ENCODE peak calls at places on chromosomes 6 and 20, in five cellular contexts. W is lower lobe of right lung, E is mammary epithelial cell, L is small intestine, I is cardiac muscle cell. J is an unnamed sample.
A peak's percentile ranks its signal among the peaks of the same experiment; 100 is the strongest.

GRCh38 chr20:35387334-35387733 is 24.4 kb downstream of the UQCC1 start:
- DNase-seq in I (peak; percentile 61), L (no peak), W (no peak), E (peak; percentile 71), J (no peak)

GRCh38 chr6:152364846-152365245 is 272.3 kb downstream of the SYNE1 start:
- DNase-seq in E (no peak), W (no peak), L (no peak), I (no peak), J (no peak)

GRCh38 chr6:20203561-20204528 is 8.4 kb downstream of the MBOAT1 start:
- DNase-seq in E (no peak), L (no peak), W (no peak), I (no peak), J (no peak)

GRCh38 chr6:153698637-153699036 is 340.4 kb upstream of the OPRM1 start:
- DNase-seq in I (no peak), E (no peak), L (no peak), W (no peak), J (no peak)

GRCh38 chr6:18053071-18053475 is 65.6 kb upstream of the KIF13A start:
- DNase-seq in E (peak; percentile 89), L (peak; percentile 59), W (peak; percentile 54), I (no peak), J (no peak)

GRCh38 chr20:23533161-23533560 is 35.1 kb downstream of the CST9L start:
- DNase-seq in I (no peak), W (no peak), L (no peak), E (no peak), J (no peak)

GRCh38 chr6:44454198-44454597 is 66.7 kb downstream of the CDC5L start:
- DNase-seq in L (no peak), E (no peak), W (no peak), I (no peak), J (no peak)

GRCh38 chr6:13415276-13415675 is 72.1 kb downstream of the GFOD1 start:
- DNase-seq in I (no peak), E (no peak), L (no peak), W (no peak), J (no peak)

GRCh38 chr6:10194816-10195639 is 219.8 kb downstream of the TFAP2A start:
- DNase-seq in I (no peak), E (peak; percentile 13), L (no peak), W (no peak), J (no peak)

GRCh38 chr20:37846573-37846972 is 56.4 kb upstream of the VSTM2L start:
- DNase-seq in E (no peak), I (no peak), L (no peak), W (no peak), J (no peak)

GRCh38 chr6:109523478-109523877 is 40.5 kb upstream of the ZBTB24 start:
- DNase-seq in L (no peak), I (peak; percentile 89), W (no peak), E (peak; percentile 40), J (no peak)

GRCh38 chr20:21522479-21523397 is 8.9 kb upstream of the NKX2-2 start:
- DNase-seq in I (no peak), W (no peak), L (peak; percentile 25), E (no peak), J (no peak)

GRCh38 chr20:34887023-34887422 is 10.6 kb downstream of the ACSS2 start:
- DNase-seq in I (no peak), L (no peak), W (no peak), E (no peak), J (no peak)

GRCh38 chr6:11272491-11273192 is 40.2 kb upstream of the NEDD9 start:
- DNase-seq in I (peak; percentile 33), L (peak; percentile 97), E (no peak), W (no peak), J (no peak)

GRCh38 chr6:151869787-151870186 is 62.3 kb downstream of the ESR1 start:
- DNase-seq in I (peak; percentile 1), W (no peak), E (no peak), L (no peak), J (no peak)

GRCh38 chr6:28710466-28711191 is 184.9 kb downstream of the GPX5 start:
- DNase-seq in L (no peak), W (no peak), I (peak; percentile 52), E (peak; percentile 67), J (peak; percentile 6)

GRCh38 chr6:23027281-23027680 is 457.9 kb downstream of the HDGFL1 start:
- DNase-seq in E (peak; percentile 36), W (no peak), L (no peak), I (no peak), J (peak; percentile 26)

GRCh38 chr6:120514544-120514943 is 819.7 kb downstream of the TBC1D32 start:
- DNase-seq in E (no peak), I (no peak), W (no peak), L (no peak), J (no peak)

GRCh38 chr20:3545401-3545925 is 74.6 kb downstream of the ATRN start:
- DNase-seq in L (no peak), E (peak; percentile 75), I (no peak), W (no peak), J (no peak)

GRCh38 chr6:10576226-10576625 is 55.1 kb downstream of the GCNT2 start:
- DNase-seq in W (no peak), I (no peak), L (no peak), E (no peak), J (no peak)

GRCh38 chr6:139568956-139569538 is 194.6 kb upstream of the CITED2 start:
- DNase-seq in L (no peak), W (no peak), I (peak; percentile 82), E (peak; percentile 65), J (peak; percentile 29)

GRCh38 chr20:58722877-58723627 is 30.5 kb downstream of the NPEPL1 start:
- DNase-seq in L (no peak), E (no peak), W (no peak), I (no peak), J (no peak)

GRCh38 chr6:61558796-61559195 is 727.2 kb downstream of the KHDRBS2 start:
- DNase-seq in W (no peak), I (no peak), E (no peak), L (no peak), J (peak; percentile 5)

GRCh38 chr20:45495438-45495985 is 19.9 kb downstream of the SPINT3 start:
- DNase-seq in E (no peak), W (peak; percentile 49), L (no peak), I (no peak), J (no peak)

GRCh38 chr20:2022163-2022562 is 28.3 kb upstream of the PDYN start:
- DNase-seq in I (no peak), W (no peak), L (no peak), E (peak; percentile 83), J (no peak)

GRCh38 chr6:56851104-56851503 is 103.8 kb upstream of the BEND6 start:
- DNase-seq in E (peak; percentile 51), I (peak; percentile 26), L (no peak), W (no peak), J (no peak)

GRCh38 chr20:19802492-19803158 is 44.6 kb downstream of the RIN2 start:
- DNase-seq in L (peak; percentile 55), I (no peak), W (no peak), E (peak; percentile 89), J (no peak)

GRCh38 chr20:22446613-22447447 is 137.5 kb downstream of the FOXA2 start:
- DNase-seq in E (peak; percentile 56), L (no peak), I (peak; percentile 13), W (peak; percentile 55), J (no peak)

GRCh38 chr6:134480593-134480992 is 162.7 kb upstream of the SGK1 start:
- DNase-seq in I (peak; percentile 33), W (no peak), L (no peak), E (peak; percentile 26), J (no peak)

GRCh38 chr6:159117541-159117940 is 51.7 kb upstream of the FNDC1 start:
- DNase-seq in I (no peak), L (no peak), E (no peak), W (no peak), J (no peak)

GRCh38 chr20:208937-209566 is 18.0 kb upstream of the DEFB129 start:
- DNase-seq in E (peak; percentile 61), I (peak; percentile 81), W (no peak), L (peak; percentile 46), J (peak; percentile 62)

DNA sequence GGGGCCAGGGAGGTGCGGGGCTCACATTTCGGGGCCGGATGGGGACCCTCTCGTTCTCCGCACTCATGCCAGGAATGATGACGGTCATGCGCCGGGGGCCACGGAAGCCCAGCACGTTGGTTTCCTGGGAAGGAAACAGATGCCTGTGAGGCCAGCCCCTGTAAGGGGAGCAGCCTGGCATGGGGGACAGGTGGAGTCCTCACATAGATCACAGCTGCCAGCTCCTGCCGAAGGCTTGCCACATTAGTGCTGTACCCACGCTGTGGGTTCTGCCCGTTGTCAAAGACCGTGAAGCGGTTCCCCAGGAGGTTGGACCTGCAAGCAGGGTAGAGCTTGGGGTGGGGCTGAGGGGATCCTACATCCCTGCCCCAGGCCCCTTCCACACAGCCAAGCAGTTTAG is 6.7 kb upstream of the TEAD3 start:
- DNase-seq in I (no peak), W (no peak), E (no peak), L (no peak), J (peak; percentile 58)
- H3K4me1 ChIP-seq in I (peaks cover 4% of the 10 kb centered on the region), W (peaks cover under 1% of the 10 kb centered on the region), E (peaks cover 5% of the 10 kb centered on the region), L (no peaks in the 10 kb centered on the region), J (peaks cover 17% of the 10 kb centered on the region)

GRCh38 chr20:5657873-5658200 is 92.4 kb upstream of the SHLD1 start:
- DNase-seq in W (no peak), E (no peak), L (no peak), I (no peak), J (no peak)

GRCh38 chr20:5656136-5656535 is 94.1 kb upstream of the SHLD1 start:
- DNase-seq in I (no peak), W (no peak), E (no peak), L (no peak), J (no peak)

GRCh38 chr20:5654557-5654956 is 95.6 kb upstream of the SHLD1 start:
- DNase-seq in W (no peak), L (peak; percentile 81), I (peak; percentile 87), E (peak; percentile 98), J (no peak)

GRCh38 chr20:5658897-5659296 is 91.3 kb upstream of the SHLD1 start:
- DNase-seq in L (no peak), E (peak; percentile 83), W (peak; percentile 70), I (peak; percentile 96), J (no peak)

DNA sequence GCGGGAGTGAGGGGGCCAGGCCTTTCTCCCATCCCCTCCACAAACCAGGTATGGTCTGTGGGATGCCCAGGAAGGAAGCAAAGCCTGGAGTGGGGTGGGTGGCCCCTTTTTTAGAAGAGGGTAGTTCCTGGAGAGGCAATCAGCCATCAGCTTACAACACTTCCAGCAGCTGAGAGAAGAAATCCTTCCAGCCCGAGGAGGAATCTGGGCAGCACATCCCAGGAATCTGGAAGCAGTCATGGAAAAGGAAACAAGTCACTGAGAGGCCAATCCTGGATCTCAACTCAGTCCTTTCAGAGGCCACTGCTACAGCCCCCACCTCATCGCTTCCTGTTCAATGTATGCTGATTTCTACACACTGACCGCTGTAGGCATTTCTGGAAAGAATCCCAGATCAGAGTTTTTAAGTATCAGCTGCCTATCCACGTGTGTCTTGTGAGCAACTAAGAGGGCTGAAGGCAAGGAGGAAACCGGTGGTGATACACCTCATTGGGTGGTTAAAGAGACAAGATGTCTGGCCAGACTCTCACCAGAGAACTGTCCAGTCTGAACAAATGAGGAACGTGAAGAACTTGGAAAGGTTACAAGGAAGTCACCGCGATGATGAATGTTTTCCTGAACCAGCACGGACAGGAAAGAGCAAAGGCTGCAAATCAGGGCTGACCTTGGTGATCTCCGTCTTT is 92.9 kb upstream of the SHLD1 start:
- DNase-seq in L (peak; percentile 77), E (peak; percentile 98), I (peak; percentile 99), W (peak; percentile 52), J (peak; percentile 32)
- H3K27ac ChIP-seq in L (peak overlapping the region; percentile 27), E (peak overlapping the region; percentile 75), I (peak overlapping the region; percentile 72), W (peak overlapping the region; percentile 83), J (no peak overlapping the region)

GRCh38 chr20:49091762-49092161 is 45.6 kb downstream of the CSE1L start:
- DNase-seq in L (no peak), W (no peak), E (no peak), I (no peak), J (no peak)
- H3K36me3 ChIP-seq in L (peaks cover 24% of the 10 kb centered on the region), W (peaks cover 100% of the 10 kb centered on the region), E (peaks cover 57% of the 10 kb centered on the region), I (peaks cover 80% of the 10 kb centered on the region), J (peaks cover 98% of the 10 kb centered on the region)

GRCh38 chr20:11012975-11013374 is 339.2 kb upstream of the JAG1 start:
- DNase-seq in E (no peak), L (no peak), I (peak; percentile 84), W (no peak), J (no peak)
- H3K4me1 ChIP-seq in E (no peaks in the 10 kb centered on the region), L (no peaks in the 10 kb centered on the region), I (no peaks in the 10 kb centered on the region), W (peaks cover 6% of the 10 kb centered on the region), J (no peaks in the 10 kb centered on the region)

J was measured in SJCRH30.